ENCODE peak calls at places on chromosomes 5 and 9, in five cellular contexts. A is neural progenitor cell, Q is MM.1S, W is OCI-LY7, O is GM23338. E is an unnamed sample.

GRCh38 chr5:138668451-138668850 is 84.8 kb upstream of the CTNNA1 start:
- DNase-seq in O (no peak), W (no peak), Q (peak), A (no peak), E (no peak)

GRCh38 chr9:114551750-114552685 is 35.6 kb upstream of the ATP6V1G1 start:
- DNase-seq in W (no peak), Q (no peak), O (no peak), A (no peak), E (peak)

GRCh38 chr5:55231476-55232193 is 1.8 kb downstream of the CCNO start:
- DNase-seq in Q (no peak), W (no peak), A (peak), O (peak), E (peak)

GRCh38 chr5:141514330-141515111 is 25.6 kb downstream of the PCDHGC5 start:
- DNase-seq in O (peak), A (peak), W (peak), Q (no peak), E (peak)

GRCh38 chr9:20209421-20210340 is 412.6 kb downstream of the MLLT3 start:
- DNase-seq in Q (no peak), O (no peak), W (no peak), A (no peak), E (no peak)

GRCh38 chr5:6780802-6781391 is 67.7 kb downstream of the TENT4A start:
- DNase-seq in A (no peak), O (peak), W (peak), Q (peak), E (no peak)

GRCh38 chr9:121367651-121368510 is 2.2 kb downstream of the STOM start:
- DNase-seq in Q (no peak), A (peak), O (peak), W (no peak), E (peak)

GRCh38 chr9:76177924-76178323 is 216.3 kb downstream of the RFK start:
- DNase-seq in O (no peak), A (no peak), W (no peak), Q (no peak), E (no peak)

GRCh38 chr9:133488686-133489252 is 9.9 kb upstream of the SLC2A6 start:
- DNase-seq in O (no peak), A (no peak), W (no peak), Q (no peak), E (no peak)

GRCh38 chr5:36494756-36495637 is 111.4 kb upstream of the SLC1A3 start:
- DNase-seq in A (no peak), Q (no peak), W (no peak), O (no peak), E (peak)

GRCh38 chr9:115494393-115494792 is 376.4 kb upstream of the TNC start:
- DNase-seq in A (no peak), O (no peak), W (no peak), Q (no peak), E (peak)

GRCh38 chr9:38620483-38621433 is at the start of gene ANKRD18A:
- DNase-seq in O (peak), A (peak), W (no peak), Q (peak), E (peak)

GRCh38 chr5:106307265-106307664 is 1363.5 kb downstream of the EFNA5 start:
- DNase-seq in Q (no peak), O (no peak), A (no peak), W (no peak), E (no peak)

GRCh38 chr5:133882801-133883200 is 85.6 kb downstream of the C5orf15 start:
- DNase-seq in A (no peak), Q (no peak), W (no peak), O (no peak), E (no peak)

GRCh38 chr5:177468329-177469058 is 4.9 kb downstream of the DBN1 start:
- DNase-seq in Q (no peak), O (no peak), A (no peak), W (no peak), E (peak)

GRCh38 chr9:114097613-114098020 is 1.5 kb downstream of the KIF12 start:
- DNase-seq in W (no peak), Q (no peak), O (no peak), A (peak), E (peak)

GRCh38 chr5:111722016-111722591 is 34.9 kb downstream of the NREP start:
- DNase-seq in A (no peak), W (no peak), Q (no peak), O (no peak), E (peak)

GRCh38 chr9:13360188-13360587 is 80.7 kb upstream of the MPDZ start:
- DNase-seq in W (no peak), A (no peak), Q (no peak), O (no peak), E (no peak)

GRCh38 chr5:60701317-60701988 is 1.5 kb upstream of the DEPDC1B start:
- DNase-seq in A (no peak), Q (no peak), W (no peak), O (no peak), E (peak)

GRCh38 chr5:139862313-139862712 is 66.7 kb downstream of the PSD2 start:
- DNase-seq in Q (no peak), W (no peak), A (no peak), O (no peak), E (peak)

GRCh38 chr5:135155616-135156214 is 121.7 kb upstream of the PITX1 start:
- DNase-seq in A (no peak), W (no peak), O (no peak), Q (no peak), E (no peak)

GRCh38 chr5:102818345-102818744 is 63.2 kb downstream of the PAM start:
- DNase-seq in A (peak), W (no peak), O (no peak), Q (no peak), E (no peak)

GRCh38 chr9:132041825-132042224 is 37.8 kb downstream of the MED27 start:
- DNase-seq in A (no peak), W (no peak), Q (no peak), O (no peak), E (no peak)

GRCh38 chr9:99921875-99922710 is 15.6 kb downstream of the STX17 start:
- DNase-seq in W (no peak), O (no peak), Q (no peak), A (no peak), E (no peak)

GRCh38 chr5:74587300-74587699 is 53.2 kb downstream of the ENC1 start:
- DNase-seq in Q (no peak), W (no peak), O (peak), A (no peak), E (no peak)

GRCh38 chr9:23603311-23603710 is 222.7 kb downstream of the ELAVL2 start:
- DNase-seq in W (no peak), A (no peak), Q (no peak), O (no peak), E (no peak)

GRCh38 chr9:2872307-2872940 is 28.5 kb upstream of the PUM3 start:
- DNase-seq in Q (no peak), O (peak), A (peak), W (no peak), E (peak)

GRCh38 chr5:34674226-34674625 is 18.1 kb downstream of the RAI14 start:
- DNase-seq in W (no peak), O (no peak), Q (no peak), A (no peak), E (peak)

GRCh38 chr5:95241-95980 is 3.4 kb downstream of the PLEKHG4B start:
- DNase-seq in A (no peak), O (no peak), Q (no peak), W (no peak), E (no peak)

GRCh38 chr5:90022002-90022710 is 387.4 kb downstream of the CETN3 start:
- DNase-seq in Q (no peak), A (no peak), O (no peak), W (no peak), E (no peak)

DNA sequence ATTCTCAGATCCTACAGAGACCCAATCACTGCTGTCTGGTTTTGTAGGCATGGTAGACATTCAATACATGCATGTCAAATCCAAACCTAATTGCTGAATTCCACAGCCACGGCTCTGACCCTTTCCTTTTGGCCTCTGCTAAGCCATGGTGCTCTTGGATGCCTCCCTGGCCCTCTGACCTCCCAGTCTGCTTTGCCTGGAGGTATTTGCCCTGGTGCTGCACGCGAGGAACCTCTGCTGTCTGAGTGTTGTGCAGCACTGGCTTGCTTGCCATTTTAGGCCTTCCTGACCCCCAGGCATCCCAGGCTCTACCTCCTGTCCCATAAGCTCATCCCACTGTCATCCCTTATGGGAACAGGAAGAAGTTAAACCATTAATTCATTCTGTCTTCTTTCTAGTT is 60.9 kb downstream of the DOCK2 start:
- DNase-seq in W (no peak), O (no peak), Q (no peak), A (no peak), E (no peak)
- TF ChIP-seq EZH2phosphoT487 in W (no peak), O (no peak), Q (no peak), A (no peak), E (no peak)

GRCh38 chr5:41794478-41794877 is 75.7 kb downstream of the OXCT1 start:
- DNase-seq in W (no peak), Q (no peak), O (no peak), A (no peak), E (peak)
- TF ChIP-seq EZH2phosphoT487 in W (no peak), Q (no peak), O (no peak), A (no peak), E (peak)

GRCh38 chr5:173329370-173330150 is 1.3 kb upstream of the STC2 start:
- DNase-seq in O (peak), Q (no peak), A (peak), W (no peak), E (peak)
- TF ChIP-seq EZH2phosphoT487 in O (no peak), Q (no peak), A (peak), W (no peak), E (no peak)

GRCh38 chr9:130470950-130471349 is 26.2 kb downstream of the ASS1 start:
- DNase-seq in A (no peak), Q (no peak), W (no peak), O (no peak), E (no peak)
- TF ChIP-seq EZH2phosphoT487 in A (no peak), Q (no peak), W (no peak), O (no peak), E (no peak)

GRCh38 chr9:557601-558201 is 283.8 kb upstream of the DMRT1 start:
- DNase-seq in Q (no peak), A (peak), W (no peak), O (peak), E (no peak)
- TF ChIP-seq EZH2phosphoT487 in Q (no peak), A (no peak), W (no peak), O (no peak), E (no peak)

E was measured in GM23248.